ENCODE peak calls at places on chromosomes 13 and 19, in four cellular contexts. A is K562, K is HepG2, U is GM12878. G is an unnamed sample.

GRCh38 chr19:19742773-19743172 is 9.9 kb upstream of the ZNF14 start:
- DNase-seq in A (no peak), K (no peak), U (no peak), G (no peak)

GRCh38 chr13:96082640-96083039 is 7.3 kb upstream of the HS6ST3 start:
- DNase-seq in A (no peak), K (no peak), U (no peak), G (no peak)

GRCh38 chr13:76307157-76307556 is 579.0 kb downstream of the KCTD12 start:
- DNase-seq in A (no peak), K (no peak), U (no peak), G (no peak)

GRCh38 chr19:41302624-41303351 is 7.2 kb upstream of the CCDC97 start:
- DNase-seq in A (no peak), K (no peak), U (peak; percentile 47), G (no peak)

GRCh38 chr19:43584484-43584883 is 8.9 kb downstream of the PINLYP start:
- DNase-seq in A (no peak), K (no peak), U (no peak), G (no peak)

GRCh38 chr13:33016414-33017409 is at the start of gene KL:
- DNase-seq in A (no peak), K (no peak), U (no peak), G (peak; percentile 56)

GRCh38 chr13:31035162-31035951 is 102.9 kb downstream of the TEX26 start:
- DNase-seq in A (no peak), K (no peak), U (no peak), G (no peak)

GRCh38 chr13:79621449-79621848 is 140.5 kb downstream of the NDFIP2 start:
- DNase-seq in A (no peak), K (no peak), U (no peak), G (no peak)

GRCh38 chr13:49240017-49240416 is 7.7 kb upstream of the CDADC1 start:
- DNase-seq in A (no peak), K (peak; percentile 22), U (no peak), G (peak; percentile 18)

GRCh38 chr19:13821292-13821691 is 26.0 kb downstream of the ZSWIM4 start:
- DNase-seq in A (no peak), K (no peak), U (no peak), G (no peak)

GRCh38 chr13:46171739-46172138 is 10.2 kb downstream of the LCP1 start:
- DNase-seq in A (no peak), K (no peak), U (no peak), G (no peak)

GRCh38 chr13:112836940-112837339 is 132.1 kb upstream of the MCF2L start:
- DNase-seq in A (no peak), K (no peak), U (no peak), G (no peak)

GRCh38 chr13:42577538-42577937 is 3.6 kb downstream of the TNFSF11 start:
- DNase-seq in A (no peak), K (no peak), U (no peak), G (no peak)
- TF ChIP-seq CBFB in A (no peak), K (no peak), U (no peak), G (no peak)

DNA sequence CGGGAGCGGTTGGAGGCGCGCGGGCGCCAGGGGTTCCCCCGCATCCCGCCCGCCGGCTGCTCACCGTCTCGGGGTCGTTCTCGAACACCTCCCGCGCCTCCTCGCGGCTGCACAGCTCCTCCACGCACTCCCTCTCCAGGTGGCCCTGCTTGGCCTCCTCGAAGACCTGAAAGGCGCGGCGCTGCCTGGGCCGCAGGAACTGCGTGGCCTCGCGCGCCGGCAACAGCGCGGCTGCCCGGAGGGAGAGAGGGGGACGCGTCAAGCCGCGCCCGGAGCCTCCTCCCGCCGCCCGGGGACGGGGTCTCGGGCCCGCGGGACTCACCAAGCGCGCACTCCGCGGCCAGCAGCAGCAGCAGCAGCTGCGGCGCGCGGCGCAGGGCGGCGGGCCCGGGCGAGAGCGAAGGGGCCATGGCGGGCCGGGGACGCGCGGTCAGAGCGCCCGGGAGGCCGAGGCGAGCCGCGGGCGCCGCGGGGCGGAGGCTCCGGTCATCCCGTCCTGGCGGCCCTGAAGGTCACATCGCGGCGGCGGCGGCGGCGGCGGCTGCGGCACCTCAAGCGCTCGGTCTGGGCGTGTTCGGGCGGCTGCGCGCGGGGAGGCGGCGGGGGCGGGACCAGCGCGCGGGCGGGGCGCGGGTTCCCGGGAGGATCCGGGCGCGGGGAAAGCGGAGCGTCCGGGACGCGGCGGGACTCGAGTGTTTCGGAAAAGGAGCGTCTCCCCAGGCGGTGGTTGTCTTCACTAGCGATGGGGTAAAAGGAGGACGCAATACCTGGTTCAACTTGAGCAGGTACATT is at the start of gene GAS6:
- DNase-seq in A (peak; percentile 65), K (no peak), U (no peak), G (peak; percentile 57)
- TF ChIP-seq CBFB in A (no peak), K (no peak), U (no peak), G (no peak)

GRCh38 chr19:5717215-5717614 is 2.7 kb downstream of the LONP1 start:
- DNase-seq in A (no peak), K (no peak), U (no peak), G (no peak)

GRCh38 chr19:5719961-5720790 is at the start of the genes CATSPERD and LONP1:
- DNase-seq in A (peak; percentile 99), K (peak; percentile 96), U (peak; percentile 95), G (peak; percentile 98)

GRCh38 chr19:5718032-5718578 is 1.8 kb downstream of the LONP1 start:
- DNase-seq in A (peak; percentile 4), K (no peak), U (no peak), G (no peak)

GRCh38 chr19:5719274-5719960 is 529 bp downstream of the LONP1 start:
- DNase-seq in A (peak; percentile 8), K (no peak), U (no peak), G (no peak)

GRCh38 chr19:5718579-5719273 is 1.2 kb downstream of the LONP1 start:
- DNase-seq in A (peak; percentile 40), K (peak; percentile 27), U (peak; percentile 5), G (no peak)
- TF ChIP-seq CBFB in A (no peak), K (no peak), U (no peak), G (no peak)

DNA sequence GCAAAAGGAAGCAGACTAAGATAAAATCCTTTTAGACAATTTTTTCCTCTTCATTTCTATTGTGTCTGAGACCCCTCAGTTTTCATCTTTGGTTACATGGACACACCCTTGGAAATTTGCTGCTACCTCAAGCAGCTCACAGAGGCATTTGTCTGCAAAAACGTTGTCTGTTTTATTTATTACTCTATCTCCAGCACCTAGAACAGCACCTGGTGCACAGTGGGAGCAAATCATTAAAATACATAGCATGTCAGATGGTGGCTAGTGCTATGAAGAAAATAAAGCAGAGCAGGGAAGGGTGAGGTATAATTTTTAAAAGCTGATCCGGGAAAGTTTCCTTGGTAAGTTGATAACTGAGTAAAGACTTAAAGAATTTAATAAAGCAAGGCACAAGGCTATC is 14.3 kb upstream of the FAM124A start:
- DNase-seq in A (no peak), K (no peak), U (no peak), G (no peak)
- TF ChIP-seq CBFB in A (no peak), K (no peak), U (no peak), G (no peak)

DNA sequence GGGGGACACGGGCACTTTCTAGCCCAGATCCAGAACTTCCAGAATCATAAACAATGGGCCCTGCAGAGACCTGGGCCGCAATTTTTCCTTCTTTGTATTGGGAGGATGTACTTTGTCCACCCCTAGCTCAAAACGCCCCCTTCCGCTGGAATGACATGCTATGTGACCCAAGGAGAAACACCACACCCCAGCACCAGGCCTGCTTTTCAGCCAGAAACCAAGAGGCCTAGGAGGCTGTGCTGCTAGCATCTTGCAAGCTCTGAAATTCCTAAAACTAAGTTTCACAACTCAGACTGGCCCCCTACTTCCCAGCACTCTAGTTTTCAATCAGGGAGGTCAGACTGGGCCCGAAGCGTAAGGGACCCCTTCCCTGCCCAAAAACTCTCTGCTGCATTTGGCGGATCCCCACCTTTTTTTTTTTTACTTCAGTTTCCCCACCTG is 538 bp downstream of the LSM4 start:
- DNase-seq in A (peak; percentile 62), K (peak; percentile 74), U (no peak), G (peak; percentile 63)
- TF ChIP-seq CBFB in A (no peak), K (no peak), U (no peak), G (no peak)

DNA sequence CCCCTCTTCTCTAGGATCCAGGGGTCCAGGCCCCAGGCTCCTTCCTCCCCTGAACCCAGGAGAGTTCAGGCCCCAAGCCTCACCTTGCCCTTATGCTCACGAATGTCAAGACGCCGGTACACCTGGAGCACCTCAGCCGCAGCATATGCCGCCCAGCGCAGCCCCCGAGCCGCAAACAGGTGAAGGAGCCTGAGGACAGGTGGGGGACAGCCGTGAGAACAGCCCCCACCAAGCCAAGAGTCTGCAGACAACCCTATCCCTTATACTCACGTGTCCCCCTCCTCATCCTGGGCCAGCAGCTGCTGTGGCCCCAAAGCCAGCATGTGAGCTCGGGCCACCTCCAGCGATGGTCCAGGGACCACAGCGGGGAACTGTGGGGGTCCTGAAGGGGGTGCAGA is 3.7 kb downstream of the NFKBID start:
- DNase-seq in A (no peak), K (no peak), U (no peak), G (no peak)
- TF ChIP-seq CBFB in A (no peak), K (no peak), U (no peak), G (no peak)

GRCh38 chr19:16159655-16160054 is 13.7 kb downstream of the CIB3 start:
- DNase-seq in A (no peak), K (no peak), U (no peak), G (no peak)
- TF ChIP-seq CBFB in A (no peak), K (no peak), U (no peak), G (no peak)

DNA sequence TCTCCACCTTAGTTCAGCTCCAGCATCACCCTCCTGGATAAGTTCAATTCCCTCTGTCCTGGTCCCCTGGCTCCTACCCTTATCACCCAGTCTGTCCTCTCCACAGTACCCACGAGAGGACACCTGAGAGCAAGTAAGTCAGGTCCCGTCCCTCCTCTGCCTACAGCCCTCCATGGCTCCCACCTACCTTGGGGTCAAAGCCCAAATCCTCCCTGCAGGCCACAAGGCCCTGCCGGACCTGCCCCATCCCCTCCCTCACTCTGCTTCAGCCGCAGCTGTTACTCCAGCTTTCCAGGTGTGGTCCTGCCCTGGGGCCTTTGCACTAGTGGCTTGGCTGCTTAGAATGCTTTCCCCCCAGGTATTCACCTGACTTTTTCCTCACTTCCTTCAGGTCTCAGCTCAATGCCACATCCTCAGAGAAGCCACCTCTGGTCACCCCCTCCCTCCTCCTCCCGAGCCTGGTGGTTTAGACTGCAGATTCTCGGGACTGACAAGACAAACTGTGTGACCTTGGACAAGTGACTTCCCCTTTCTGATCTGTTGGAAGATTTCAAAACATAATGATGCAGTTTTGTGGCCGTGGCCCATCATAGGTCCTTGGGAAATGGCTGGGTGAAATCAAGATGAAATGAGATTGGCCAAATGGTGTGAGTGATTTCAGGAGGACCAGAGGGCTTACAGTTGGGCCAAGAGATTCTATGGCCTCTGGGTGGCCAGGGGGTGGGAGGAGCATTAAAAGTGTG is 3.6 kb downstream of the TUBB4A start:
- DNase-seq in A (no peak), K (no peak), U (no peak), G (no peak)
- TF ChIP-seq CBFB in A (no peak), K (no peak), U (no peak), G (no peak)